ENCODE peak calls at places on chromosomes 12 and 14, in five cellular contexts. One of them, this sample, is unnamed.

GRCh38 chr14:70789361-70789760 is 20.0 kb downstream of the MAP3K9 start:
- DNase-seq in body of pancreas: no peak
- DNase-seq in GM12891: no peak
- DNase-seq in sigmoid colon: no peak
- DNase-seq in A549: no peak
- DNase-seq in this sample: peak

GRCh38 chr12:57844725-57845477 is 1.6 kb downstream of the CTDSP2 start:
- DNase-seq in body of pancreas: peak
- DNase-seq in GM12891: peak
- DNase-seq in sigmoid colon: peak
- DNase-seq in A549: peak
- DNase-seq in this sample: peak

GRCh38 chr12:25459541-25459951 is 93.5 kb downstream of the LMNTD1 start:
- DNase-seq in body of pancreas: no peak
- DNase-seq in GM12891: no peak
- DNase-seq in sigmoid colon: no peak
- DNase-seq in A549: no peak
- DNase-seq in this sample: no peak

GRCh38 chr12:5904969-5905368 is 40.1 kb downstream of the ANO2 start:
- DNase-seq in body of pancreas: no peak
- DNase-seq in GM12891: no peak
- DNase-seq in sigmoid colon: no peak
- DNase-seq in A549: no peak
- DNase-seq in this sample: no peak

GRCh38 chr12:89263153-89263552 is 89.1 kb downstream of the DUSP6 start:
- DNase-seq in body of pancreas: no peak
- DNase-seq in GM12891: no peak
- DNase-seq in sigmoid colon: no peak
- DNase-seq in A549: no peak
- DNase-seq in this sample: no peak

GRCh38 chr12:131091976-131092691 is 138.4 kb downstream of the ADGRD1 start:
- DNase-seq in body of pancreas: peak
- DNase-seq in GM12891: no peak
- DNase-seq in sigmoid colon: peak
- DNase-seq in A549: no peak
- DNase-seq in this sample: no peak

GRCh38 chr12:19151298-19151697 is 21.8 kb downstream of the PLEKHA5 start:
- DNase-seq in body of pancreas: no peak
- DNase-seq in GM12891: no peak
- DNase-seq in sigmoid colon: no peak
- DNase-seq in A549: no peak
- DNase-seq in this sample: no peak

GRCh38 chr14:91342243-91342760 is 75.3 kb downstream of the CCDC88C start:
- DNase-seq in body of pancreas: no peak
- DNase-seq in GM12891: no peak
- DNase-seq in sigmoid colon: no peak
- DNase-seq in A549: no peak
- DNase-seq in this sample: no peak

GRCh38 chr14:50085570-50086315 is 30.6 kb downstream of the VCPKMT start:
- DNase-seq in body of pancreas: no peak
- DNase-seq in GM12891: no peak
- DNase-seq in sigmoid colon: no peak
- DNase-seq in A549: no peak
- DNase-seq in this sample: peak

GRCh38 chr12:26028953-26029740 is 70.7 kb downstream of the RASSF8 start:
- DNase-seq in body of pancreas: peak
- DNase-seq in GM12891: no peak
- DNase-seq in sigmoid colon: no peak
- DNase-seq in A549: peak
- DNase-seq in this sample: no peak

DNA sequence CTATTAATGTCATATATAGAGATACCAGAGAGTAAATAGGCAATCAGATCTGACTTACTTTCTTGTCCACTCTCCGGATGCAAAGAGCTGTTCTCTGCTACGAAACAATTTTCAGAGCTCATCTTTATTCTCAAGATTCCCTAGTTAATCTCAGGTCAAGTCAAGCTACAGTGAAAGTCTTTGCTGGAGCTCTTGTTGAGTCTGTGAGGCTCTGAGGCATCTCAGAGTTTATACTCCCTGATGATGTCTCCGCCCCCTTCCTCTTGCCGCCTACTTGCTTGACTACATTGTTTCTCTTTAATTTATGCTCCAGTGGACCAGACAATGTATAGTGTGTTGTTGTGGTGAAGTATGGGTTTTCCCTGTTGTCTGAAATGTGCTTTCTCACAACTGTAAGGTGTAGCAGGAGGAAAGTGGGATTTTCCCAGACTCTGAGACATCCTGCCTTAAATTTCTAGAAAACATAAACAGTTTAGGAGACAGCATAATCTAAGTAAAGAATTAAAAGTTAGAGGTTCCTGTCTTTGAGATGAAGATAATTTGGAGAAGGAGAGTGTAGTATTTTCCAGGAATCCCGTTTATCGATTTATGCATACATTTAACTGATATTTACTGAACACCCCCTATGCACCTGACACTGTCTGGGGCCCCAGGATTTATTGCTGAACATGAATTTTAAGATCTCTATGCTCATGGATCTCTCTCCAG is at the start of gene CD69:
- DNase-seq in body of pancreas: no peak
- DNase-seq in GM12891: no peak
- DNase-seq in sigmoid colon: no peak
- DNase-seq in A549: no peak
- DNase-seq in this sample: no peak
- TF ChIP-seq POLR2A in body of pancreas: peak
- TF ChIP-seq POLR2A in GM12891: peak
- TF ChIP-seq POLR2A in sigmoid colon: peak
- TF ChIP-seq POLR2A in A549: no peak
- TF ChIP-seq POLR2A in this sample: no peak

DNA sequence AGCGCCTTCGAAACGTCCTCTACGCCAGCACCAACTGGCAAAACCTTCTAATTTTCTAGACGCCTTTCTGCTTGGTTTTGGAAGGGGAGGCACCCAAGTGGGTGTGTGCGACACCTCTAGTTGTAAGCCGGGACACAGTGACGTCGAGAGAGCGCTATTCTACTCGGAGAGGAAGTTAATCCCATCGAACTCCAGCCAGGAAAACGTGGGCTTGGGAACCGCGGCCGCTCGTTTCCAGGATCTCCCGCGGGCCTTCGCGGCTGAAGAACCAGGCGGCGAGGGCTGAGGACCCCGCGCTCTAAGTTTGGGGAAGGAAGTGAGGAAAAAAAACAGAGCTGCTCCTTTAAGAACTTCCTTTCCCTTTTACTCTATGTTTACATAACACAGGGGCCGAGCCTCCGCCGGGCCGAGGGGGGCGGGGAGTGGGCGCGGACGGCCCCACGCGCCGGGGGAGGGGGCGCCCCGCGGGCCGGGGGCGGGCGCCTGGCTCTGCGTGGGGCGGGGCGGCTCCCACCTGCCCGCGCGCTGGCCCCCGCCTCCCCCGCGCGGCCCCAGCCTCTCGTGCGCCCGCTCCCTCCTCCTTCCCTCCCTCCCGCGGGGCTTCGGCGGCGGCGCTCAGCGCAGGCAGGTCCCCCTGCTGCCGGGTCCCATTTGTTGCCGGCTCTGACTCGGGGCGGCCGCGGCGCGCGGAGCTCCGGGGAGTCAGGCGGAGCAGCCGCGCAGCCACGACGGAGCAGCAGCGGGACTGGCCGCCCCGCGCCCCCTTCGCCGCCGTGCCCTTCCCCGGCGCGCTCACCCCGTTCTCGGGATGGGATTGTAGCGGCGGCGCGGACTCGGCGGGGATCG is at the start of gene PELI2:
- DNase-seq in body of pancreas: peak
- DNase-seq in GM12891: peak
- DNase-seq in sigmoid colon: peak
- DNase-seq in A549: peak
- DNase-seq in this sample: peak
- TF ChIP-seq POLR2A in body of pancreas: peak
- TF ChIP-seq POLR2A in GM12891: no peak
- TF ChIP-seq POLR2A in sigmoid colon: no peak
- TF ChIP-seq POLR2A in A549: peak
- TF ChIP-seq POLR2A in this sample: no peak

DNA sequence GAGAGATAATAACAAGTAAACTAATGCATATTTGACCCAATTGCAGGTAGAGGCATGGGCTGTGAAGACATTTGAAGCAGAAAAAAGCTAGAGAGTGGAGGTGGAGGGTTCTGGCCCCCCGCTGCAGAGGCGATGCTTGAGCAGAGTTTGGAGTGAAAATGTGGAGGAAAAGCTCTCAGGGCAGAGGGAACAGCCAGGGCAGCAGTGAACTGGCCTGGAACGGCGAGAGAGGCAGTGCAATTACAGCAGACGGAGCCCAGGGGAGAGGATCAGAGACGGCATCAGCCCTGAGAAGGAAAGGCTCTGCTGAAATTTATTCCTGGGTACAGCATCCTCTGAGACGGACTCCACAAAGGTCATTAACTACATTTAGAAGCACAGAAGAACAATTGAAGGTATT is 14.3 kb downstream of the STON2 start:
- DNase-seq in body of pancreas: no peak
- DNase-seq in GM12891: no peak
- DNase-seq in sigmoid colon: no peak
- DNase-seq in A549: no peak
- DNase-seq in this sample: no peak
- TF ChIP-seq POLR2A in body of pancreas: no peak
- TF ChIP-seq POLR2A in GM12891: no peak
- TF ChIP-seq POLR2A in sigmoid colon: no peak
- TF ChIP-seq POLR2A in A549: no peak
- TF ChIP-seq POLR2A in this sample: no peak

DNA sequence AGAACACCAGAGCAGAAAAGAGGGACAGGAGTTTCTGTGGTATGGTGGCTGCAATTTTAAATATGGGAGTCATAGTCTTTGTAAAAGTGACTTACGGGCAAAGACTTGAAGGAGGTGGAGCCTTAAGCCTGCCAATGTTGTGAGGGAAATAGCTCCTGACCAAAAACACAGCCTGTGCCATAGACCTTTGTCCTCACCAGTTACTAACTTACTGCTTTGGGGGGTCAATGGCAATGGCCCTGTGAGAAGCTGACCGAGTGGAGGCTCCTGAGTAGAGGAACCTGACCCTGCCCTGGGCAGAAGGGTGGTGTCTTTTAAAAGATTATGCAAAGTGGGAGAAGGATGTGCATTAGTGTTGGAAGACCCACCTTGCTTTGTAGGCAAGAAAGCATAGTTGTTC is 3.8 kb downstream of the MTHFD1 start:
- DNase-seq in body of pancreas: no peak
- DNase-seq in GM12891: no peak
- DNase-seq in sigmoid colon: peak
- DNase-seq in A549: no peak
- DNase-seq in this sample: no peak
- TF ChIP-seq POLR2A in body of pancreas: no peak
- TF ChIP-seq POLR2A in GM12891: no peak
- TF ChIP-seq POLR2A in sigmoid colon: no peak
- TF ChIP-seq POLR2A in A549: no peak
- TF ChIP-seq POLR2A in this sample: no peak

DNA sequence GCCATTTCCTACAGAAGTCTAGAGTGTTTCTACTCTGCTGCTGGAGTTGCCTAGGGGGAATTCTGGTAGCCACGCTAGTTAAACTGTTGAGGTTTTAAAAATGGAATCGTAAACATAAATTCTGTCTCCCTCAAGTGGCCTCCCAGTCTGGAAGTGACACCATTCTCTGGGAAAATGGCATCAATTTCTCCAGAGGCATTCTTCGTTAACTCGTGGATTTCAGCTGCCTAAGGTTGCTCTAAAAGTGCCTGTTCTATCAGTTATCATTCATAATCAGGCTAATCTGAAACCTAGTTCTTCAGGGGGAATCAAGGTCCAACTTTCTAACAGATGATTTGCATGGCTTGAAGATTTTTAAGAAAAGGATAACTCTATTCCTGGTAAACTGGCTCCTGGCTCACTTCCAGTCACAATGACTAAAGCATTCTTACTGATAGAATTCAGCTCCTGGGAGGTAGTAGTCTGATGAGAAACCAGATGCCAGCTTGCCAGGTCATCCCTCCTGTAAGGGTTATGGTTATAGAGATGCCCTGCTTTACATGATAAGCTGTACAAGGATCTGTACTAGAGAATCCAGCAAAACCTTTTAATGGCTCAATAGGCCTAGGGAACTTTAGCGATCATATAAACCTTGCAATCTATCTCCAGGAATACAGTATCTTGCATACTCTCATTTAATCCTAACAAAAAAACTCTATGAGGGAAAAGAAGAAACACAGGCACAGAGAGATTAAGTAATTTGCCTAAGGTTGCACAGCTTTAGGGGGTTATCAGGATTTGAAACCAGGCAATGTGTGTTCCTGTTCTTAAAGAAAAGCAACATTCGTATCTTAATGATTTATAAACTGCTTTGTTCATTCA is 1.5 kb downstream of the L3HYPDH start:
- DNase-seq in body of pancreas: peak
- DNase-seq in GM12891: no peak
- DNase-seq in sigmoid colon: no peak
- DNase-seq in A549: peak
- DNase-seq in this sample: peak
- TF ChIP-seq POLR2A in body of pancreas: no peak
- TF ChIP-seq POLR2A in GM12891: no peak
- TF ChIP-seq POLR2A in sigmoid colon: no peak
- TF ChIP-seq POLR2A in A549: no peak
- TF ChIP-seq POLR2A in this sample: no peak

GRCh38 chr12:90839340-90839739 is 115.6 kb downstream of the CCER1 start:
- DNase-seq in body of pancreas: no peak
- DNase-seq in GM12891: no peak
- DNase-seq in sigmoid colon: no peak
- DNase-seq in A549: no peak
- DNase-seq in this sample: no peak

GRCh38 chr12:90832427-90832826 is 122.5 kb downstream of the CCER1 start:
- DNase-seq in body of pancreas: no peak
- DNase-seq in GM12891: no peak
- DNase-seq in sigmoid colon: no peak
- DNase-seq in A549: no peak
- DNase-seq in this sample: no peak

GRCh38 chr12:90841336-90841735 is 113.6 kb downstream of the CCER1 start:
- DNase-seq in body of pancreas: no peak
- DNase-seq in GM12891: no peak
- DNase-seq in sigmoid colon: no peak
- DNase-seq in A549: no peak
- DNase-seq in this sample: no peak

GRCh38 chr12:90833228-90833627 is 121.7 kb downstream of the CCER1 start:
- DNase-seq in body of pancreas: no peak
- DNase-seq in GM12891: no peak
- DNase-seq in sigmoid colon: no peak
- DNase-seq in A549: no peak
- DNase-seq in this sample: no peak

DNA sequence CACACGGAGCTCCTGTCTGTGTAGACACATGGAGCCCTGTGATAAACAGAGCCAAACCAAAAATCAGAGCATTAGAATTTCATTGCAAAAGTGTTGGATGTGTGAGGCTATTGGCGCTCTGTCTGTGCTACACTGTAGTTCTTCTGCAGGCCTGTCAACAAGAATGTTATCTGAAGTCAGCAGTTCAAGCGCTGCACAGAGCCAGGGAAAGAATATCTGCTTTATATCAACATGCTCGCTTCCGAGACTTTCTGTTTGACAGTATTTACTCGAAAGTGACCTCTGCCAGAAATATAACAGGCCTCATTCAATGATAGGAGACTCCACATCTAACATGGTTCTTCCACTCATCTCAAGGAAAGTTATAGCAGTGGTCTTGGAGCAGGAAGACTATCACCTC is 118.3 kb downstream of the CCER1 start:
- DNase-seq in body of pancreas: no peak
- DNase-seq in GM12891: no peak
- DNase-seq in sigmoid colon: peak
- DNase-seq in A549: no peak
- DNase-seq in this sample: no peak
- TF ChIP-seq POLR2A in body of pancreas: no peak
- TF ChIP-seq POLR2A in GM12891: no peak
- TF ChIP-seq POLR2A in sigmoid colon: no peak
- TF ChIP-seq POLR2A in A549: no peak
- TF ChIP-seq POLR2A in this sample: no peak

GRCh38 chr12:108697905-108698304 is 33.4 kb downstream of the CORO1C start:
- DNase-seq in body of pancreas: no peak
- DNase-seq in GM12891: no peak
- DNase-seq in sigmoid colon: no peak
- DNase-seq in A549: no peak
- DNase-seq in this sample: no peak
- TF ChIP-seq POLR2A in body of pancreas: no peak
- TF ChIP-seq POLR2A in GM12891: no peak
- TF ChIP-seq POLR2A in sigmoid colon: no peak
- TF ChIP-seq POLR2A in A549: no peak
- TF ChIP-seq POLR2A in this sample: no peak

This sample was measured in H54.